ENCODE peak calls at places on chromosomes 5 and 9, in six cellular contexts. G, X, U, K, P and Q are unnamed samples.

GRCh38 chr9:38284768-38285080 is 107.8 kb upstream of the ALDH1B1 start:
- DNase-seq in U (no peak), K (peak; percentile 37), X (no peak), P (no peak), G (no peak), Q (no peak)

GRCh38 chr5:32583582-32584232 is 1.6 kb upstream of the SUB1 start:
- DNase-seq in K (no peak), X (no peak), P (no peak), U (peak; percentile 98), G (no peak), Q (no peak)

GRCh38 chr9:22041792-22042191 is 32.7 kb upstream of the CDKN2B start:
- DNase-seq in G (no peak), U (no peak), X (peak; percentile 91), P (peak; percentile 37), K (no peak), Q (no peak)

GRCh38 chr5:139579-140442 is 47.8 kb downstream of the PLEKHG4B start:
- DNase-seq in G (no peak), X (no peak), K (no peak), P (no peak), U (no peak), Q (no peak)

GRCh38 chr9:108300296-108301287 is 555.2 kb downstream of the ACTL7B start:
- DNase-seq in X (no peak), G (no peak), U (no peak), P (no peak), K (no peak), Q (no peak)

GRCh38 chr9:79220666-79221065 is 351.1 kb upstream of the TLE4 start:
- DNase-seq in G (no peak), P (peak; percentile 45), K (no peak), U (no peak), X (no peak), Q (no peak)

GRCh38 chr5:59207416-59207815 is 624.5 kb downstream of the RAB3C start:
- DNase-seq in G (no peak), U (no peak), X (no peak), K (no peak), P (peak; percentile 46), Q (no peak)

GRCh38 chr9:12812710-12813109 is 37.9 kb downstream of the LURAP1L start:
- DNase-seq in X (no peak), U (no peak), G (no peak), P (no peak), K (no peak), Q (no peak)

GRCh38 chr9:113522858-113523257 is 59.3 kb downstream of the RGS3 start:
- DNase-seq in X (no peak), U (no peak), G (no peak), P (no peak), K (no peak), Q (no peak)

GRCh38 chr9:97502222-97502983 is 937 bp downstream of the TMOD1 start:
- DNase-seq in X (no peak), P (no peak), K (peak; percentile 24), G (no peak), U (no peak), Q (peak; percentile 18)

GRCh38 chr5:142364251-142365145 is 39.7 kb upstream of the SPRY4 start:
- DNase-seq in X (no peak), P (no peak), K (no peak), U (peak; percentile 31), G (no peak), Q (no peak)

GRCh38 chr5:135921388-135921787 is 25.7 kb upstream of the IL9 start:
- DNase-seq in K (no peak), P (peak; percentile 64), G (no peak), U (no peak), X (no peak), Q (no peak)

GRCh38 chr9:22052376-22052945 is 43.4 kb upstream of the CDKN2B start:
- DNase-seq in U (no peak), X (peak; percentile 91), G (no peak), P (peak; percentile 95), K (no peak), Q (peak; percentile 40)

GRCh38 chr9:37156781-37157356 is 36.5 kb downstream of the ZCCHC7 start:
- DNase-seq in U (no peak), G (no peak), K (no peak), P (peak; percentile 53), X (peak; percentile 57), Q (peak; percentile 18)

GRCh38 chr9:110089681-110090370 is 118.1 kb downstream of the C9orf152 start:
- DNase-seq in U (no peak), P (no peak), G (no peak), X (peak; percentile 24), K (no peak), Q (no peak)

GRCh38 chr9:132597073-132597775 is 14.8 kb downstream of the BARHL1 start:
- DNase-seq in U (no peak), K (no peak), X (no peak), G (no peak), P (no peak), Q (peak; percentile 22)

GRCh38 chr9:37370968-37371563 is 51.4 kb upstream of the GRHPR start:
- DNase-seq in X (no peak), K (no peak), U (peak; percentile 95), P (no peak), G (no peak), Q (no peak)

GRCh38 chr5:109192543-109193281 is 217.1 kb downstream of the PJA2 start:
- DNase-seq in U (no peak), K (no peak), X (no peak), P (no peak), G (no peak), Q (no peak)